ENCODE peak calls at places on chromosomes 12 and 14, in five cellular contexts. G is SK-N-SH, D is GM12878, V is GM12891, A is H1. Q is an unnamed sample.

GRCh38 chr12:82040987-82041743 is 282.0 kb upstream of the PPFIA2 start:
- DNase-seq in G (no peak), D (no peak), V (no peak), A (no peak), Q (no peak)

GRCh38 chr12:98456583-98457573 is 58.5 kb upstream of the TMPO start:
- DNase-seq in G (peak), D (no peak), V (peak), A (peak), Q (peak)

GRCh38 chr12:90510948-90511347 is 444.0 kb downstream of the CCER1 start:
- DNase-seq in G (no peak), D (no peak), V (no peak), A (no peak), Q (no peak)

GRCh38 chr14:76936483-76936882 is 92.0 kb downstream of the IRF2BPL start:
- DNase-seq in G (no peak), D (no peak), V (no peak), A (no peak), Q (no peak)

GRCh38 chr12:95385646-95386045 is 88.3 kb upstream of the METAP2 start:
- DNase-seq in G (no peak), D (no peak), V (no peak), A (no peak), Q (no peak)

GRCh38 chr12:115791331-115791730 is 486.2 kb downstream of the MED13L start:
- DNase-seq in G (no peak), D (no peak), V (no peak), A (no peak), Q (no peak)

GRCh38 chr14:105847400-105847799 is 321.0 kb downstream of the TMEM121 start:
- DNase-seq in G (no peak), D (no peak), V (no peak), A (no peak), Q (no peak)

GRCh38 chr12:2169964-2170363 is 117.2 kb downstream of the CACNA1C start:
- DNase-seq in G (no peak), D (no peak), V (no peak), A (no peak), Q (no peak)

GRCh38 chr12:75438052-75438754 is 42.4 kb upstream of the GLIPR1 start:
- DNase-seq in G (no peak), D (no peak), V (no peak), A (no peak), Q (no peak)

GRCh38 chr12:8742501-8742900 is 44.7 kb downstream of the RIMKLB start:
- DNase-seq in G (no peak), D (no peak), V (no peak), A (no peak), Q (no peak)

GRCh38 chr12:6928703-6929407 is 1.1 kb downstream of the ATN1 start:
- DNase-seq in G (no peak), D (no peak), V (no peak), A (no peak), Q (no peak)

GRCh38 chr14:21203470-21204166 is 47.8 kb upstream of the OR5AU1 start:
- DNase-seq in G (no peak), D (no peak), V (no peak), A (no peak), Q (no peak)

GRCh38 chr12:452667-453210 is 7.0 kb upstream of the B4GALNT3 start:
- DNase-seq in G (no peak), D (no peak), V (peak), A (no peak), Q (peak)

GRCh38 chr12:57220770-57221168 is 4.2 kb downstream of the NXPH4 start:
- DNase-seq in G (no peak), D (no peak), V (no peak), A (no peak), Q (no peak)

GRCh38 chr12:75953312-75953906 is 78.2 kb downstream of the PHLDA1 start:
- DNase-seq in G (no peak), D (no peak), V (no peak), A (no peak), Q (no peak)

GRCh38 chr12:3809357-3810015 is 56.6 kb upstream of the CRACR2A start:
- DNase-seq in G (no peak), D (no peak), V (no peak), A (no peak), Q (no peak)

GRCh38 chr14:94288610-94289465 is 4.2 kb downstream of the SERPINA10 start:
- DNase-seq in G (no peak), D (no peak), V (no peak), A (no peak), Q (no peak)

GRCh38 chr14:44833376-44833775 is 128.4 kb downstream of the KLHL28 start:
- DNase-seq in G (no peak), D (no peak), V (no peak), A (no peak), Q (no peak)

GRCh38 chr12:122366685-122367475 is 55.6 kb downstream of the CLIP1 start:
- DNase-seq in G (no peak), D (no peak), V (no peak), A (peak), Q (no peak)

GRCh38 chr12:129067482-129067881 is 214.2 kb downstream of the GLT1D1 start:
- DNase-seq in G (peak), D (no peak), V (no peak), A (no peak), Q (no peak)

GRCh38 chr12:129063600-129063999 is 210.3 kb downstream of the GLT1D1 start:
- DNase-seq in G (no peak), D (no peak), V (no peak), A (no peak), Q (no peak)

GRCh38 chr12:129069886-129070285 is 216.6 kb downstream of the GLT1D1 start:
- DNase-seq in G (no peak), D (no peak), V (no peak), A (no peak), Q (no peak)

DNA sequence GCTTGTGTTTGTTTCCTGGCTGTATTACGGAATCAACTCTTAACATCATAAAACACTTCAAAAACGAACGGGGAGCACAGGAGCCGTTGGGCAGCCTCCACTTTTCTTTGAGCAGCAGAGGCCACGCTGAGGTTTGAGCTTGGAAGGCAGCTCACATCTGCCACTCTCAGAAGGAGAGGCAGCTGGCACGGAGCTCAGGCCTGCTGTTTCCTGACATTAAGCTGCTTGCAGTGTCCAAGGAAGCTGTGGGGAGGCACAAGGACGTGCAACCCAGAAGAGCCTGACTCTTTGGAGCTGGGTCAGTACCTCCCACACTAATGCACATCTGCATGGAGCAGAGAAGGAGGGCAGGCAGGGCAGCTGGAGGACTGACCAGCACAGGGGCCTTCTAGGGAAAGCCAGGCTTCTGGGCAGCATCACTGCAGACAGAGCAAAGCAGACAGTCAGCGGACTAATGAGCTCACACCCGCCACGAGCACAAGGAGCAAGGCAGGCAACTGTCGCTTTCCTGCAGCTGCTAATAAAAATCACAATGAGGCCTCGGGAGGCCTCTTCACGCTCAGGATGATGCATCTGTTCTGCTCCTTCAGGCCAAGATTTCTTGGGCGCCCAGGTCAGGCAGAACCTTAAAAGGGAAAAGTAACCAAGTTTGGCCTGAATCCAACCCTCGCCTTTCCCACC is 211.1 kb downstream of the GLT1D1 start:
- DNase-seq in G (no peak), D (no peak), V (no peak), A (no peak), Q (no peak)
- TF ChIP-seq TAF1 in G (no peak), D (no peak), V (no peak), A (no peak), Q (no peak)

GRCh38 chr14:47439953-47440352 is 235.5 kb downstream of the MDGA2 start:
- DNase-seq in G (no peak), D (no peak), V (no peak), A (no peak), Q (no peak)

GRCh38 chr14:47438650-47439140 is 236.7 kb downstream of the MDGA2 start:
- DNase-seq in G (no peak), D (no peak), V (no peak), A (no peak), Q (no peak)

GRCh38 chr14:47447076-47447475 is 228.3 kb downstream of the MDGA2 start:
- DNase-seq in G (no peak), D (no peak), V (no peak), A (no peak), Q (no peak)

GRCh38 chr14:47442206-47442605 is 233.2 kb downstream of the MDGA2 start:
- DNase-seq in G (no peak), D (no peak), V (no peak), A (peak), Q (no peak)
- TF ChIP-seq TAF1 in G (no peak), D (no peak), V (no peak), A (no peak), Q (no peak)

GRCh38 chr12:124489220-124489619 is 78.2 kb downstream of the NCOR2 start:
- DNase-seq in G (no peak), D (no peak), V (no peak), A (no peak), Q (no peak)

GRCh38 chr12:124491310-124491709 is 76.1 kb downstream of the NCOR2 start:
- DNase-seq in G (no peak), D (no peak), V (no peak), A (no peak), Q (no peak)

GRCh38 chr12:124489915-124490583 is 77.4 kb downstream of the NCOR2 start:
- DNase-seq in G (no peak), D (no peak), V (no peak), A (no peak), Q (no peak)

GRCh38 chr12:124491856-124492420 is 75.5 kb downstream of the NCOR2 start:
- DNase-seq in G (no peak), D (no peak), V (no peak), A (no peak), Q (no peak)

DNA sequence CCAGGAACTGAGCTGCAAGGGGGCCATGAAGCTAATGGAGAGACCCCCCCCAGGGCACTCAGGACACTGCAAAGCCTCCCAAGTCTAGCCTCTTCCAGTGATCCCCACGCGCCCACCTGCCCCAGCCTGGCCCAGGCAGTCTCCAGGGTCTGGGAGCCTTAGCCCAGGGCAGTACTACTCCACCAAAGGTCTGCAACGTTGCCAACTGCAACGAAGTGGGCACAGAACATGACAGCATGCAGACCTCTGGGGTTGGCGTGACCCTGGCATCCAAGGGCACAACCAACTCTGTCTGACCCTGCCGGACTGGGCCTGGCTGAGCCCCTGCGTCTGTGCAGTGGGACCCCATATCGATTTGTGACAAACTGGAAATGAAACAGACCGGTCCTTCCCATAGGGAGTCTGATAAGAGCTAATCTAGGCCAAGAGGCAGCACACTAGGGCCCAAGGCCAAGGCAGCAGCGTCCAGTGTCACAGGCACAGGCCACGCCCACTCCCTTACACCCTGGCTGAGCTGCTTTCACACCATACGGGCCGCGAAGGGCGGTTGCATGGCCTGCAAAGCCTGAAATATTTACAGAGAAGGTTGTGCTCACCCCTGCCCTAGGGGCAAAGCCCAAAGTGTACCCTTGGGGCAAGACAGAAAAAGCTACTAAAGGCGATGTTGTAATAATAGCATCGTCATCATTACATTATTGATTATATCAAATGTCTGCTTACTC is 76.7 kb downstream of the NCOR2 start:
- DNase-seq in G (peak), D (no peak), V (no peak), A (no peak), Q (no peak)
- TF ChIP-seq TAF1 in G (no peak), D (no peak), V (no peak), A (no peak), Q (no peak)

GRCh38 chr12:15861404-15861803 is 20.8 kb upstream of the STRAP start:
- DNase-seq in G (no peak), D (no peak), V (no peak), A (no peak), Q (no peak)
- TF ChIP-seq TAF1 in G (no peak), D (no peak), V (no peak), A (no peak), Q (no peak)

GRCh38 chr14:97709552-97709951 is 912.4 kb downstream of the VRK1 start:
- DNase-seq in G (no peak), D (no peak), V (no peak), A (no peak), Q (no peak)
- TF ChIP-seq TAF1 in G (no peak), D (no peak), V (no peak), A (no peak), Q (no peak)

GRCh38 chr12:105723534-105723933 is 393.0 kb downstream of the C12orf75 start:
- DNase-seq in G (no peak), D (no peak), V (no peak), A (no peak), Q (no peak)

GRCh38 chr12:105721915-105722314 is 391.4 kb downstream of the C12orf75 start:
- DNase-seq in G (no peak), D (no peak), V (no peak), A (no peak), Q (no peak)

GRCh38 chr12:105724651-105725050 is 394.2 kb downstream of the C12orf75 start:
- DNase-seq in G (no peak), D (no peak), V (no peak), A (no peak), Q (no peak)

GRCh38 chr12:105723066-105723465 is 392.6 kb downstream of the C12orf75 start:
- DNase-seq in G (no peak), D (no peak), V (no peak), A (no peak), Q (no peak)

DNA sequence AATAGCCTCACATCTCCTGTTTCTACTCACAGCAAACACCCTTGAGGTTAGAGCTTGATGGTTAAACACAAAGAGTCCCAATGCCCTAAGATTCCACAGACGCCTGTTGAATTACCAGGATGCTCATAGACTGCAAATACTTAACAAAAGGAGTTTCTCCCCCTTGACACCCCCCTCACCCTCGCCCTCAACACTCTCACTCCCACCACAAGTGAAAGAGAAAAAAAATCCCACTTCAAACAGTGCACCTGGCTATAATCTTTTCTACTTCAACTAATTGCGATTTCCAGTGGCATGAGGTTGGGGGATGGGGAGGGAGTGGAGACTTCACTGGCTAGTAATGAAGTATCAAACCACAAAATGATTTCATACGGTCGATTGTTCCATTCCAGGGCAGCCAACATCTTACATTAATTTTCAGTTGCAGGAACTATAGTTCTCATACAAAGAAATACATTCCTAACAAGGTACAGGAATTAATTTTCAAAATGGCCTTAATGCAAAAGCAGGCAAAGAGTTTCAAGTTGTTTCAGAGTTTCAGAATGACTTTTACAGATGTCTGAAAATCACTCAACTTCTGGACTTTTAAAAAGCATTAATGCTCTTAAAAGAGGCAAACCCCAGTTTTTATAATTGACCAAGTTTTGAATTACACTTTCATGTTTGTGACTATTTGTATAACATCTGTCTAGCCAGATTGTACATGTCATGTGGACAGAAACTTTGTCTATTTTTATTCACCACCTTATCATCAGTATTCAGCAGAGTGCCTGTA is 390.7 kb downstream of the C12orf75 start:
- DNase-seq in G (no peak), D (peak), V (no peak), A (no peak), Q (no peak)
- TF ChIP-seq TAF1 in G (no peak), D (no peak), V (no peak), A (no peak), Q (no peak)

Q was measured in GM12892.